ENCODE peak calls at places on chromosome 18, in four cellular contexts. D is HFF-Myc; Q is effector memory CD4-positive, alpha-beta T cell; S is HTR-8/SVneo. U is an unnamed sample.

GRCh38 chr18:39205565-39205964 is 1640.0 kb upstream of the CELF4 start:
- DNase-seq in D (no peak), Q (no peak), S (no peak), U (no peak)

GRCh38 chr18:7417742-7418141 is 149.4 kb upstream of the PTPRM start:
- DNase-seq in D (no peak), Q (no peak), S (peak), U (no peak)

GRCh38 chr18:32422185-32422584 is 48.5 kb downstream of the GAREM1 start:
- DNase-seq in D (no peak), Q (no peak), S (no peak), U (no peak)

GRCh38 chr18:46392576-46392975 is 264.4 kb downstream of the LOXHD1 start:
- DNase-seq in D (no peak), Q (no peak), S (no peak), U (no peak)

GRCh38 chr18:35099911-35100310 is 58.7 kb downstream of the MAPRE2 start:
- DNase-seq in D (no peak), Q (no peak), S (no peak), U (no peak)

GRCh38 chr18:8609711-8610441 is 639 bp downstream of the RAB12 start:
- DNase-seq in D (no peak), Q (no peak), S (no peak), U (no peak)

GRCh38 chr18:77255426-77256105 is 5.9 kb downstream of the GALR1 start:
- DNase-seq in D (no peak), Q (no peak), S (no peak), U (no peak)

GRCh38 chr18:13464432-13465125 is 246.0 kb downstream of the LDLRAD4 start:
- DNase-seq in D (no peak), Q (peak), S (no peak), U (peak)

GRCh38 chr18:78947291-78947690 is 32.3 kb upstream of the SALL3 start:
- DNase-seq in D (no peak), Q (no peak), S (no peak), U (no peak)

GRCh38 chr18:76524900-76525698 is 30.1 kb upstream of the ZNF516 start:
- DNase-seq in D (peak), Q (no peak), S (no peak), U (no peak)

GRCh38 chr18:73881396-73881795 is 266.2 kb downstream of the FBXO15 start:
- DNase-seq in D (no peak), Q (no peak), S (no peak), U (no peak)

GRCh38 chr18:55694291-55694690 is 106.3 kb upstream of the TCF4 start:
- DNase-seq in D (no peak), Q (no peak), S (no peak), U (no peak)

GRCh38 chr18:3104190-3105054 is 91.5 kb upstream of the LPIN2 start:
- DNase-seq in D (no peak), Q (no peak), S (peak), U (no peak)

GRCh38 chr18:48676756-48677368 is 138.0 kb downstream of the CTIF start:
- DNase-seq in D (no peak), Q (peak), S (peak), U (peak)

GRCh38 chr18:48488388-48488850 is 50.4 kb upstream of the CTIF start:
- DNase-seq in D (peak), Q (no peak), S (peak), U (peak)

GRCh38 chr18:32918692-32919250 is 145.9 kb upstream of the KLHL14 start:
- DNase-seq in D (no peak), Q (no peak), S (no peak), U (no peak)

GRCh38 chr18:79508565-79509535 is 113.1 kb downstream of the NFATC1 start:
- DNase-seq in D (no peak), Q (no peak), S (no peak), U (no peak)

GRCh38 chr18:22378672-22379282 is 38.9 kb downstream of the CTAGE1 start:
- DNase-seq in D (peak), Q (no peak), S (peak), U (peak)

GRCh38 chr18:812673-813404 is 797 bp upstream of the YES1 start:
- DNase-seq in D (peak), Q (peak), S (no peak), U (peak)

GRCh38 chr18:6219116-6219717 is 195.5 kb downstream of the L3MBTL4 start:
- DNase-seq in D (peak), Q (no peak), S (peak), U (no peak)

GRCh38 chr18:61108706-61109105 is 224.5 kb upstream of the CDH20 start:
- DNase-seq in D (no peak), Q (no peak), S (no peak), U (no peak)

GRCh38 chr18:13809025-13809384 is 14.9 kb upstream of the MC5R start:
- DNase-seq in D (no peak), Q (no peak), S (no peak), U (peak)

GRCh38 chr18:52254367-52254766 is 85.6 kb upstream of the DCC start:
- DNase-seq in D (no peak), Q (no peak), S (no peak), U (no peak)

GRCh38 chr18:39660141-39660540 is 2094.5 kb upstream of the CELF4 start:
- DNase-seq in D (no peak), Q (no peak), S (peak), U (no peak)

GRCh38 chr18:40250218-40250617 is 1704.8 kb upstream of the PIK3C3 start:
- DNase-seq in D (no peak), Q (no peak), S (no peak), U (no peak)

GRCh38 chr18:31973929-31974546 is 31.1 kb upstream of the TRAPPC8 start:
- DNase-seq in D (no peak), Q (no peak), S (no peak), U (no peak)

GRCh38 chr18:55585586-55586521 is 2.1 kb downstream of the TCF4 start:
- DNase-seq in D (no peak), Q (no peak), S (no peak), U (no peak)

GRCh38 chr18:67705748-67706147 is 189.2 kb upstream of the DSEL start:
- DNase-seq in D (no peak), Q (no peak), S (no peak), U (no peak)

GRCh38 chr18:42617086-42617725 is 498.3 kb downstream of the RIT2 start:
- DNase-seq in D (no peak), Q (no peak), S (no peak), U (no peak)

GRCh38 chr18:1392046-1392445 is 487.4 kb downstream of the ADCYAP1 start:
- DNase-seq in D (no peak), Q (no peak), S (no peak), U (no peak)